ENCODE peak calls at places on chromosomes 3 and 15, in eight cellular contexts. K is CD8-positive, alpha-beta T cell; Q is heart left ventricle; I is gastrocnemius medialis; P is GM23338; M is heart right ventricle; Z is body of pancreas; V is A549. S is an unnamed sample. For H3K4me1, the result is how much of the 10 kb centered on the place peaks cover.

GRCh38 chr3:188881954-188882641 is 289.7 kb upstream of the TPRG1 start:
- DNase-seq in M (no peak), Q (no peak), I (no peak), P (no peak), Z (no peak), K (no peak), V (peak), S (no peak)

GRCh38 chr3:65210026-65210814 is 522.4 kb upstream of the ADAMTS9 start:
- DNase-seq in P (no peak), I (no peak), M (no peak), Q (no peak), K (no peak), V (no peak), Z (no peak), S (no peak)

GRCh38 chr3:111837112-111837511 is 22.0 kb upstream of the PHLDB2 start:
- DNase-seq in M (no peak), P (no peak), Z (no peak), V (no peak), Q (no peak), I (no peak), K (no peak), S (no peak)

GRCh38 chr3:135549928-135550327 is 415.6 kb upstream of the PPP2R3A start:
- DNase-seq in Q (no peak), I (no peak), Z (no peak), K (no peak), P (no peak), M (no peak), V (no peak), S (no peak)

GRCh38 chr15:38389924-38390542 is 63.9 kb upstream of the FAM98B start:
- DNase-seq in K (peak), Z (peak), P (peak), V (peak), M (peak), I (peak), Q (no peak), S (peak)

GRCh38 chr15:49521802-49522201 is 98.8 kb downstream of the FGF7 start:
- DNase-seq in P (peak), K (no peak), V (peak), M (no peak), Z (no peak), I (no peak), Q (no peak), S (no peak)

GRCh38 chr3:72018339-72018984 is 233.5 kb upstream of the PROK2 start:
- DNase-seq in M (no peak), P (no peak), I (no peak), K (no peak), Z (no peak), Q (no peak), V (no peak), S (no peak)

GRCh38 chr3:30502742-30503073 is 103.7 kb upstream of the TGFBR2 start:
- DNase-seq in I (no peak), P (no peak), K (no peak), Z (no peak), M (no peak), V (no peak), Q (no peak), S (peak)

GRCh38 chr3:178480795-178481194 is 55.4 kb upstream of the KCNMB2 start:
- DNase-seq in M (no peak), Q (no peak), I (no peak), P (no peak), V (no peak), K (no peak), Z (no peak), S (no peak)

GRCh38 chr3:156150434-156151066 is 30.2 kb downstream of the KCNAB1 start:
- DNase-seq in Z (peak), K (peak), P (peak), V (peak), M (no peak), Q (no peak), I (peak), S (peak)

GRCh38 chr3:13492976-13493866 is 13.1 kb downstream of the HDAC11 start:
- DNase-seq in P (no peak), V (no peak), I (no peak), K (no peak), Q (peak), Z (no peak), M (no peak), S (no peak)

DNA sequence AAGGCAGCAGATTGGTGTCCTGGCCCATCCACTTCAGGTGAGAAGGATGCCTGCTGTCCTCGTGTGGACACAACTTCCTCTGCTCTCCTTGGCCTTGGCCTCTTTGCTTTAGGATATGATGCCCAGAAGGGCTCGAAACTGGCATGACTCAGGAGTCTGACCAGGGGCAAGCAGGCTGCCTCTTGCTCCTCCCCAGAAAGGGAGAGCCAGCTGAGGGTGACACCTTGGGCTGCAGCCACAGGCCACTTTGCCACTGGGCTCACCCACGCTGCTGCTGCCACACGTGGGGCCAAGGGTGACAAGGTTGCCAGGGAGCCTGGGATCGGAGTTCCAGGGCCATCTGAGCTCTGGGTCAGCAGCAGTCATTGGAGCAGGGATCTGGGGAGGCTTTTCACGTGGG is 267.9 kb upstream of the CTDSPL start:
- DNase-seq in M (no peak), K (no peak), P (no peak), V (no peak), Q (no peak), Z (no peak), I (no peak), S (no peak)
- H3K4me1 ChIP-seq in M (under half), K (under half), P (under half), V (under half), Q (half or more), Z (under half), I (under half), S (under half)

GRCh38 chr15:63043391-63044076 is 987 bp downstream of the TPM1 start:
- DNase-seq in K (no peak), Z (no peak), P (no peak), M (peak), I (peak), Q (peak), V (no peak), S (no peak)
- H3K4me1 ChIP-seq in K (under half), Z (half or more), P (under half), M (under half), I (under half), Q (under half), V (under half), S (under half)

DNA sequence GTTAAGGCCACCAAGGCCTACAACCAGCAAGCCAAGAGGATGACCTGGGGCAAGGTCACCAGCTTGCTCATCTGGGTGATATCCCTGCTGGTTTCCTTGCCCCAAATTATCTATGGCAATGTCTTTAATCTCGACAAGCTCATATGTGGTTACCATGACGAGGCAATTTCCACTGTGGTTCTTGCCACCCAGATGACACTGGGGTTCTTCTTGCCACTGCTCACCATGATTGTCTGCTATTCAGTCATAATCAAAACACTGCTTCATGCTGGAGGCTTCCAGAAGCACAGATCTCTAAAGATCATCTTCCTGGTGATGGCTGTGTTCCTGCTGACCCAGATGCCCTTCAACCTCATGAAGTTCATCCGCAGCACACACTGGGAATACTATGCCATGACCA is 3.6 kb downstream of the CXCR6 start:
- DNase-seq in Q (no peak), V (no peak), M (no peak), K (no peak), P (no peak), I (no peak), Z (no peak), S (peak)
- H3K4me1 ChIP-seq in Q (under half), V (under half), M (under half), K (half or more), P (under half), I (under half), Z (under half), S (under half)

GRCh38 chr3:16475766-16476165 is 37.7 kb downstream of the RFTN1 start:
- DNase-seq in P (no peak), V (no peak), K (no peak), Q (no peak), Z (no peak), M (no peak), I (no peak), S (no peak)
- H3K4me1 ChIP-seq in P (under half), V (under half), K (under half), Q (under half), Z (under half), M (under half), I (under half), S (under half)

GRCh38 chr15:34730701-34731100 is 24.1 kb downstream of the GJD2 start:
- DNase-seq in K (no peak), I (no peak), Z (no peak), V (no peak), P (no peak), M (no peak), Q (no peak), S (no peak)

GRCh38 chr15:34726407-34727100 is 28.2 kb downstream of the GJD2 start:
- DNase-seq in I (no peak), Q (no peak), P (peak), Z (no peak), M (no peak), K (no peak), V (no peak), S (no peak)

GRCh38 chr15:34729056-34729455 is 25.7 kb downstream of the GJD2 start:
- DNase-seq in Z (no peak), Q (no peak), K (no peak), P (peak), I (no peak), V (no peak), M (no peak), S (no peak)

GRCh38 chr15:34732430-34732829 is 22.4 kb downstream of the GJD2 start:
- DNase-seq in V (no peak), M (no peak), K (no peak), P (no peak), Q (no peak), I (no peak), Z (no peak), S (no peak)

DNA sequence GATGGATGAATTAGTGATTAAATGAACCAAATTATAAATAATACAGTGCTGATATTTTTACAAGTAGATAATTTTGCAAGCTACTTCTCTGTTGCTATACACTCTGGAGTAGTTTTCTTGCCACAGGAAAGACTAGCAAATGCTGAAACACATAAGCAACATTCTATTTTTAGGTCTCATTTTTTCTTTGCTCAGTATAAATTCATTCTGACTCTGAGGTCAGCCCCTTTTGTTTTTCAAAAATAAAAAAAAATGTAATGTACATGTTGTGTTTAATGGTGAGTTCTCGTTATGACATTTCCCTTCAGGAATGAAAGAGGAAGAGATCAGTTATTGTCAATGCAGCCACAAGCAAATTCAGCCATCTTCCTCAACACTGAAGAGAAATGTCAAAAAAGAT is 24.9 kb downstream of the GJD2 start:
- DNase-seq in Q (no peak), Z (no peak), M (no peak), K (no peak), P (no peak), I (no peak), V (no peak), S (no peak)
- H3K4me1 ChIP-seq in Q (under half), Z (under half), M (under half), K (under half), P (under half), I (under half), V (under half), S (under half)

S was measured in small intestine.